ENCODE peak calls at places on chromosomes 12 and 14, in nine cellular contexts. One of them, this sample, is unnamed.

GRCh38 chr12:98373019-98373554 is 142.3 kb upstream of the TMPO start:
- DNase-seq in H9: no peak
- DNase-seq in GM12865: peak
- DNase-seq in cardiac fibroblast: peak
- DNase-seq in CD4-positive, alpha-beta T cell: no peak
- DNase-seq in cardiac muscle cell: peak
- DNase-seq in RWPE1: peak
- DNase-seq in GM10248: peak
- DNase-seq in fibroblast of the aortic adventitia: peak
- DNase-seq in this sample: peak

GRCh38 chr14:102819176-102819628 is 42.0 kb downstream of the TRAF3 start:
- DNase-seq in H9: no peak
- DNase-seq in GM12865: peak
- DNase-seq in cardiac fibroblast: no peak
- DNase-seq in CD4-positive, alpha-beta T cell: peak
- DNase-seq in cardiac muscle cell: no peak
- DNase-seq in RWPE1: peak
- DNase-seq in GM10248: peak
- DNase-seq in fibroblast of the aortic adventitia: no peak
- DNase-seq in this sample: no peak

GRCh38 chr14:98959410-98959809 is 312.6 kb downstream of the BCL11B start:
- DNase-seq in H9: peak
- DNase-seq in GM12865: no peak
- DNase-seq in cardiac fibroblast: no peak
- DNase-seq in CD4-positive, alpha-beta T cell: no peak
- DNase-seq in cardiac muscle cell: no peak
- DNase-seq in RWPE1: no peak
- DNase-seq in GM10248: no peak
- DNase-seq in fibroblast of the aortic adventitia: no peak
- DNase-seq in this sample: no peak

GRCh38 chr14:34098985-34099349 is 148.1 kb upstream of the EGLN3 start:
- DNase-seq in H9: no peak
- DNase-seq in GM12865: no peak
- DNase-seq in cardiac fibroblast: no peak
- DNase-seq in CD4-positive, alpha-beta T cell: no peak
- DNase-seq in cardiac muscle cell: no peak
- DNase-seq in RWPE1: no peak
- DNase-seq in GM10248: no peak
- DNase-seq in fibroblast of the aortic adventitia: no peak
- DNase-seq in this sample: no peak

GRCh38 chr14:37590096-37590809 is 4.8 kb downstream of the FOXA1 start:
- DNase-seq in H9: no peak
- DNase-seq in GM12865: no peak
- DNase-seq in cardiac fibroblast: no peak
- DNase-seq in CD4-positive, alpha-beta T cell: no peak
- DNase-seq in cardiac muscle cell: no peak
- DNase-seq in RWPE1: no peak
- DNase-seq in GM10248: no peak
- DNase-seq in fibroblast of the aortic adventitia: no peak
- DNase-seq in this sample: no peak

GRCh38 chr12:82524020-82524419 is 162.7 kb upstream of the TMTC2 start:
- DNase-seq in H9: no peak
- DNase-seq in GM12865: no peak
- DNase-seq in cardiac fibroblast: no peak
- DNase-seq in CD4-positive, alpha-beta T cell: no peak
- DNase-seq in cardiac muscle cell: peak
- DNase-seq in RWPE1: no peak
- DNase-seq in GM10248: no peak
- DNase-seq in fibroblast of the aortic adventitia: no peak
- DNase-seq in this sample: no peak

GRCh38 chr14:26765768-26766550 is 168.1 kb upstream of the NOVA1 start:
- DNase-seq in H9: no peak
- DNase-seq in GM12865: no peak
- DNase-seq in cardiac fibroblast: peak
- DNase-seq in CD4-positive, alpha-beta T cell: no peak
- DNase-seq in cardiac muscle cell: no peak
- DNase-seq in RWPE1: no peak
- DNase-seq in GM10248: no peak
- DNase-seq in fibroblast of the aortic adventitia: peak
- DNase-seq in this sample: no peak

GRCh38 chr14:75690010-75690409 is 29.0 kb downstream of the TTLL5 start:
- DNase-seq in H9: no peak
- DNase-seq in GM12865: no peak
- DNase-seq in cardiac fibroblast: peak
- DNase-seq in CD4-positive, alpha-beta T cell: no peak
- DNase-seq in cardiac muscle cell: no peak
- DNase-seq in RWPE1: no peak
- DNase-seq in GM10248: no peak
- DNase-seq in fibroblast of the aortic adventitia: no peak
- DNase-seq in this sample: no peak

GRCh38 chr12:111034148-111034910 is 114.0 kb upstream of the MYL2 start:
- DNase-seq in H9: peak
- DNase-seq in GM12865: no peak
- DNase-seq in cardiac fibroblast: no peak
- DNase-seq in CD4-positive, alpha-beta T cell: no peak
- DNase-seq in cardiac muscle cell: peak
- DNase-seq in RWPE1: no peak
- DNase-seq in GM10248: no peak
- DNase-seq in fibroblast of the aortic adventitia: no peak
- DNase-seq in this sample: peak

GRCh38 chr12:112988224-112988623 is 9.9 kb downstream of the OAS2 start:
- DNase-seq in H9: no peak
- DNase-seq in GM12865: peak
- DNase-seq in cardiac fibroblast: no peak
- DNase-seq in CD4-positive, alpha-beta T cell: no peak
- DNase-seq in cardiac muscle cell: no peak
- DNase-seq in RWPE1: no peak
- DNase-seq in GM10248: no peak
- DNase-seq in fibroblast of the aortic adventitia: no peak
- DNase-seq in this sample: no peak

GRCh38 chr12:120077260-120077659 is 39.3 kb downstream of the RAB35 start:
- DNase-seq in H9: no peak
- DNase-seq in GM12865: no peak
- DNase-seq in cardiac fibroblast: no peak
- DNase-seq in CD4-positive, alpha-beta T cell: no peak
- DNase-seq in cardiac muscle cell: no peak
- DNase-seq in RWPE1: no peak
- DNase-seq in GM10248: no peak
- DNase-seq in fibroblast of the aortic adventitia: no peak
- DNase-seq in this sample: no peak
- TF ChIP-seq CTCF in H9: no peak
- TF ChIP-seq CTCF in GM12865: no peak
- TF ChIP-seq CTCF in cardiac fibroblast: no peak
- TF ChIP-seq CTCF in CD4-positive, alpha-beta T cell: no peak
- TF ChIP-seq CTCF in cardiac muscle cell: no peak
- TF ChIP-seq CTCF in RWPE1: no peak
- TF ChIP-seq CTCF in GM10248: no peak
- TF ChIP-seq CTCF in fibroblast of the aortic adventitia: no peak
- TF ChIP-seq CTCF in this sample: no peak

GRCh38 chr14:50007123-50007903 is 109.1 kb downstream of the VCPKMT start:
- DNase-seq in H9: peak
- DNase-seq in GM12865: no peak
- DNase-seq in cardiac fibroblast: no peak
- DNase-seq in CD4-positive, alpha-beta T cell: no peak
- DNase-seq in cardiac muscle cell: peak
- DNase-seq in RWPE1: peak
- DNase-seq in GM10248: no peak
- DNase-seq in fibroblast of the aortic adventitia: no peak
- DNase-seq in this sample: no peak
- TF ChIP-seq CTCF in H9: peak
- TF ChIP-seq CTCF in GM12865: no peak
- TF ChIP-seq CTCF in cardiac fibroblast: no peak
- TF ChIP-seq CTCF in CD4-positive, alpha-beta T cell: no peak
- TF ChIP-seq CTCF in cardiac muscle cell: no peak
- TF ChIP-seq CTCF in RWPE1: no peak
- TF ChIP-seq CTCF in GM10248: no peak
- TF ChIP-seq CTCF in fibroblast of the aortic adventitia: no peak
- TF ChIP-seq CTCF in this sample: no peak

GRCh38 chr12:15220961-15221885 is at the start of gene RERG:
- DNase-seq in H9: peak
- DNase-seq in GM12865: peak
- DNase-seq in cardiac fibroblast: peak
- DNase-seq in CD4-positive, alpha-beta T cell: peak
- DNase-seq in cardiac muscle cell: peak
- DNase-seq in RWPE1: peak
- DNase-seq in GM10248: peak
- DNase-seq in fibroblast of the aortic adventitia: peak
- DNase-seq in this sample: peak
- TF ChIP-seq CTCF in H9: peak
- TF ChIP-seq CTCF in GM12865: peak
- TF ChIP-seq CTCF in cardiac fibroblast: peak
- TF ChIP-seq CTCF in CD4-positive, alpha-beta T cell: peak
- TF ChIP-seq CTCF in cardiac muscle cell: peak
- TF ChIP-seq CTCF in RWPE1: peak
- TF ChIP-seq CTCF in GM10248: peak
- TF ChIP-seq CTCF in fibroblast of the aortic adventitia: peak
- TF ChIP-seq CTCF in this sample: peak

DNA sequence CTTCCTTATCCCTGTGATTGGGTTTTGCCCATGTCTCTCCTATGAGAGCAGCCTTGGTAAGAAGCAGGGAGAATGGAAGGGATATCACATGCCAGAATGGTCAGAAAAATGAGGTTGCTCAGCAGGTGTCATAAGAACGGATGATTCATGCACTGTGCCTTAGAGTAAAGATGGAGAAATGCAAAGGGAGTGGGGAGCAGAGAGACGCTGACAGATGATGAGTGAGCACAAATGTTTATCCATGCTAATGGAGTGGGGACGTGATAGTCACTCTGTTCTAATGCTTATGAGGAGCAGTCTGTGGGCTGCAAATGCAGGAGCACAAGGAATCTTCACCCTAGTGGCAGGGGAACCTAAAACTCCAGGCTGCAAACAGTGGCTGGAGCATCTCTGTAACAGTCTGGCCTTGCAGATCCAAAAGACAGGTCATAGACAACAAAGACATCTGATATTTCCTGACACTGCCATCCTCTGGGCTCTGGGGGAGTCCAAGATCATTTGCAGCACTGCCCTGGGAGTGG is 243.2 kb downstream of the CACNA1C start:
- DNase-seq in H9: no peak
- DNase-seq in GM12865: no peak
- DNase-seq in cardiac fibroblast: no peak
- DNase-seq in CD4-positive, alpha-beta T cell: no peak
- DNase-seq in cardiac muscle cell: no peak
- DNase-seq in RWPE1: no peak
- DNase-seq in GM10248: no peak
- DNase-seq in fibroblast of the aortic adventitia: peak
- DNase-seq in this sample: no peak
- TF ChIP-seq CTCF in H9: no peak
- TF ChIP-seq CTCF in GM12865: no peak
- TF ChIP-seq CTCF in cardiac fibroblast: no peak
- TF ChIP-seq CTCF in CD4-positive, alpha-beta T cell: no peak
- TF ChIP-seq CTCF in cardiac muscle cell: no peak
- TF ChIP-seq CTCF in RWPE1: no peak
- TF ChIP-seq CTCF in GM10248: no peak
- TF ChIP-seq CTCF in fibroblast of the aortic adventitia: no peak
- TF ChIP-seq CTCF in this sample: no peak

This sample was measured in endothelial cell.